ENCODE peak calls at places on chromosomes 12 and 14, in eight cellular contexts. One of them, this sample, is unnamed.
A peak's percentile ranks its signal among the peaks of the same experiment; 100 is the strongest.

GRCh38 chr14:56857206-56857605 is 46.9 kb upstream of the OTX2 start:
- DNase-seq in NCI-H510A treated with DMSO at 0.1 percent for 48 hours: no peak
- DNase-seq in GM12865: no peak
- DNase-seq in amniotic epithelial cell: no peak
- DNase-seq in T-cell: no peak
- DNase-seq in T-helper 17 cell: no peak
- DNase-seq in AG08396: no peak
- DNase-seq in hippocampal formation: no peak
- DNase-seq in this sample: no peak

GRCh38 chr12:24045816-24046257 is 96.4 kb upstream of the SOX5 start:
- DNase-seq in hippocampal formation: no peak
- DNase-seq in NCI-H510A treated with DMSO at 0.1 percent for 48 hours: no peak
- DNase-seq in T-helper 17 cell: no peak
- DNase-seq in T-cell: no peak
- DNase-seq in amniotic epithelial cell: peak; percentile 84
- DNase-seq in AG08396: peak; percentile 12
- DNase-seq in GM12865: no peak
- DNase-seq in this sample: no peak

GRCh38 chr12:52691765-52692150 is 11.6 kb upstream of the KRT1 start:
- DNase-seq in amniotic epithelial cell: no peak
- DNase-seq in hippocampal formation: no peak
- DNase-seq in NCI-H510A treated with DMSO at 0.1 percent for 48 hours: no peak
- DNase-seq in AG08396: no peak
- DNase-seq in T-helper 17 cell: no peak
- DNase-seq in GM12865: no peak
- DNase-seq in T-cell: no peak
- DNase-seq in this sample: no peak

GRCh38 chr12:47769234-47770085 is 3.6 kb upstream of the SLC48A1 start:
- DNase-seq in NCI-H510A treated with DMSO at 0.1 percent for 48 hours: no peak
- DNase-seq in T-cell: no peak
- DNase-seq in GM12865: no peak
- DNase-seq in T-helper 17 cell: no peak
- DNase-seq in hippocampal formation: no peak
- DNase-seq in amniotic epithelial cell: no peak
- DNase-seq in AG08396: no peak
- DNase-seq in this sample: no peak

GRCh38 chr12:53051881-53052412 is 2.1 kb downstream of the TNS2 start:
- DNase-seq in T-cell: no peak
- DNase-seq in NCI-H510A treated with DMSO at 0.1 percent for 48 hours: no peak
- DNase-seq in hippocampal formation: no peak
- DNase-seq in AG08396: no peak
- DNase-seq in amniotic epithelial cell: no peak
- DNase-seq in T-helper 17 cell: no peak
- DNase-seq in GM12865: no peak
- DNase-seq in this sample: no peak

GRCh38 chr12:15256760-15257159 is 35.5 kb upstream of the RERG start:
- DNase-seq in GM12865: no peak
- DNase-seq in amniotic epithelial cell: peak; percentile 78
- DNase-seq in T-helper 17 cell: no peak
- DNase-seq in hippocampal formation: no peak
- DNase-seq in NCI-H510A treated with DMSO at 0.1 percent for 48 hours: no peak
- DNase-seq in T-cell: no peak
- DNase-seq in AG08396: peak; percentile 15
- DNase-seq in this sample: no peak

GRCh38 chr14:44962573-44963528 is 861 bp downstream of the TOGARAM1 start:
- DNase-seq in T-helper 17 cell: no peak
- DNase-seq in amniotic epithelial cell: peak; percentile 49
- DNase-seq in hippocampal formation: peak; percentile 59
- DNase-seq in AG08396: peak; percentile 28
- DNase-seq in GM12865: peak; percentile 57
- DNase-seq in T-cell: peak; percentile 16
- DNase-seq in NCI-H510A treated with DMSO at 0.1 percent for 48 hours: no peak
- DNase-seq in this sample: peak; percentile 53

GRCh38 chr14:37593496-37594237 is 1.4 kb downstream of the FOXA1 start:
- DNase-seq in AG08396: no peak
- DNase-seq in NCI-H510A treated with DMSO at 0.1 percent for 48 hours: peak; percentile 47
- DNase-seq in amniotic epithelial cell: no peak
- DNase-seq in hippocampal formation: no peak
- DNase-seq in GM12865: no peak
- DNase-seq in T-helper 17 cell: no peak
- DNase-seq in T-cell: no peak
- DNase-seq in this sample: no peak

GRCh38 chr12:71071466-71072097 is 86.2 kb downstream of the TSPAN8 start:
- DNase-seq in hippocampal formation: no peak
- DNase-seq in GM12865: no peak
- DNase-seq in AG08396: no peak
- DNase-seq in T-cell: no peak
- DNase-seq in T-helper 17 cell: no peak
- DNase-seq in amniotic epithelial cell: no peak
- DNase-seq in NCI-H510A treated with DMSO at 0.1 percent for 48 hours: no peak
- DNase-seq in this sample: no peak

GRCh38 chr12:132577191-132577920 is 33.0 kb downstream of the LRCOL1 start:
- DNase-seq in T-helper 17 cell: no peak
- DNase-seq in T-cell: no peak
- DNase-seq in GM12865: no peak
- DNase-seq in NCI-H510A treated with DMSO at 0.1 percent for 48 hours: no peak
- DNase-seq in hippocampal formation: no peak
- DNase-seq in AG08396: no peak
- DNase-seq in amniotic epithelial cell: no peak
- DNase-seq in this sample: no peak

GRCh38 chr12:111447571-111448265 is 42.0 kb downstream of the SH2B3 start:
- DNase-seq in GM12865: peak; percentile 10
- DNase-seq in amniotic epithelial cell: no peak
- DNase-seq in hippocampal formation: no peak
- DNase-seq in NCI-H510A treated with DMSO at 0.1 percent for 48 hours: no peak
- DNase-seq in AG08396: no peak
- DNase-seq in T-helper 17 cell: no peak
- DNase-seq in T-cell: no peak
- DNase-seq in this sample: no peak

GRCh38 chr14:39568809-39569538 is 136.7 kb upstream of the FBXO33 start:
- DNase-seq in NCI-H510A treated with DMSO at 0.1 percent for 48 hours: no peak
- DNase-seq in AG08396: no peak
- DNase-seq in T-cell: no peak
- DNase-seq in T-helper 17 cell: no peak
- DNase-seq in hippocampal formation: no peak
- DNase-seq in GM12865: peak; percentile 48
- DNase-seq in amniotic epithelial cell: no peak
- DNase-seq in this sample: no peak

GRCh38 chr12:46547421-46548340 is 175.1 kb upstream of the SLC38A2 start:
- DNase-seq in AG08396: no peak
- DNase-seq in NCI-H510A treated with DMSO at 0.1 percent for 48 hours: no peak
- DNase-seq in hippocampal formation: no peak
- DNase-seq in T-cell: no peak
- DNase-seq in GM12865: no peak
- DNase-seq in T-helper 17 cell: no peak
- DNase-seq in amniotic epithelial cell: no peak
- DNase-seq in this sample: no peak

GRCh38 chr14:80172380-80173055 is 38.8 kb downstream of the DIO2 start:
- DNase-seq in NCI-H510A treated with DMSO at 0.1 percent for 48 hours: no peak
- DNase-seq in AG08396: no peak
- DNase-seq in hippocampal formation: no peak
- DNase-seq in GM12865: no peak
- DNase-seq in T-cell: no peak
- DNase-seq in amniotic epithelial cell: no peak
- DNase-seq in T-helper 17 cell: no peak
- DNase-seq in this sample: no peak

GRCh38 chr14:90419200-90419599 is 22.4 kb downstream of the CALM1 start:
- DNase-seq in T-cell: no peak
- DNase-seq in T-helper 17 cell: no peak
- DNase-seq in AG08396: peak; percentile 66
- DNase-seq in hippocampal formation: peak; percentile 17
- DNase-seq in amniotic epithelial cell: peak; percentile 97
- DNase-seq in NCI-H510A treated with DMSO at 0.1 percent for 48 hours: no peak
- DNase-seq in GM12865: no peak
- DNase-seq in this sample: no peak

GRCh38 chr14:49939884-49940510 is 47.1 kb downstream of the ARF6 start:
- DNase-seq in T-cell: no peak
- DNase-seq in AG08396: no peak
- DNase-seq in amniotic epithelial cell: no peak
- DNase-seq in NCI-H510A treated with DMSO at 0.1 percent for 48 hours: no peak
- DNase-seq in T-helper 17 cell: no peak
- DNase-seq in GM12865: no peak
- DNase-seq in hippocampal formation: no peak
- DNase-seq in this sample: no peak

GRCh38 chr14:24861083-24861630 is 188.8 kb downstream of the STXBP6 start:
- DNase-seq in T-helper 17 cell: no peak
- DNase-seq in T-cell: no peak
- DNase-seq in NCI-H510A treated with DMSO at 0.1 percent for 48 hours: no peak
- DNase-seq in GM12865: no peak
- DNase-seq in AG08396: peak; percentile 17
- DNase-seq in hippocampal formation: no peak
- DNase-seq in amniotic epithelial cell: peak; percentile 80
- DNase-seq in this sample: no peak

GRCh38 chr14:91374287-91374880 is 43.2 kb downstream of the CCDC88C start:
- DNase-seq in amniotic epithelial cell: no peak
- DNase-seq in T-helper 17 cell: no peak
- DNase-seq in hippocampal formation: no peak
- DNase-seq in GM12865: no peak
- DNase-seq in NCI-H510A treated with DMSO at 0.1 percent for 48 hours: peak; percentile 80
- DNase-seq in AG08396: no peak
- DNase-seq in T-cell: no peak
- DNase-seq in this sample: no peak

GRCh38 chr12:115657081-115658013 is 620.1 kb downstream of the MED13L start:
- DNase-seq in NCI-H510A treated with DMSO at 0.1 percent for 48 hours: no peak
- DNase-seq in T-helper 17 cell: no peak
- DNase-seq in amniotic epithelial cell: peak; percentile 5
- DNase-seq in AG08396: no peak
- DNase-seq in GM12865: no peak
- DNase-seq in T-cell: no peak
- DNase-seq in hippocampal formation: no peak
- DNase-seq in this sample: no peak

GRCh38 chr14:90785474-90785873 is 30.8 kb downstream of the TTC7B start:
- DNase-seq in T-cell: no peak
- DNase-seq in AG08396: no peak
- DNase-seq in amniotic epithelial cell: no peak
- DNase-seq in hippocampal formation: peak; percentile 25
- DNase-seq in GM12865: no peak
- DNase-seq in T-helper 17 cell: no peak
- DNase-seq in NCI-H510A treated with DMSO at 0.1 percent for 48 hours: no peak
- DNase-seq in this sample: peak; percentile 72

GRCh38 chr12:124561231-124561630 is 6.2 kb downstream of the NCOR2 start:
- DNase-seq in AG08396: no peak
- DNase-seq in T-helper 17 cell: no peak
- DNase-seq in GM12865: no peak
- DNase-seq in T-cell: no peak
- DNase-seq in NCI-H510A treated with DMSO at 0.1 percent for 48 hours: no peak
- DNase-seq in hippocampal formation: no peak
- DNase-seq in amniotic epithelial cell: no peak
- DNase-seq in this sample: no peak

GRCh38 chr12:71469235-71469873 is 29.8 kb downstream of the LGR5 start:
- DNase-seq in NCI-H510A treated with DMSO at 0.1 percent for 48 hours: no peak
- DNase-seq in T-helper 17 cell: no peak
- DNase-seq in T-cell: no peak
- DNase-seq in AG08396: peak; percentile 11
- DNase-seq in amniotic epithelial cell: peak; percentile 92
- DNase-seq in GM12865: no peak
- DNase-seq in hippocampal formation: no peak
- DNase-seq in this sample: peak; percentile 30

GRCh38 chr12:4707306-4707705 is 12.9 kb upstream of the GALNT8 start:
- DNase-seq in amniotic epithelial cell: no peak
- DNase-seq in NCI-H510A treated with DMSO at 0.1 percent for 48 hours: no peak
- DNase-seq in GM12865: no peak
- DNase-seq in T-helper 17 cell: no peak
- DNase-seq in T-cell: no peak
- DNase-seq in hippocampal formation: no peak
- DNase-seq in AG08396: no peak
- DNase-seq in this sample: no peak

GRCh38 chr12:60834806-60835205 is 1239.0 kb downstream of the SLC16A7 start:
- DNase-seq in T-helper 17 cell: no peak
- DNase-seq in NCI-H510A treated with DMSO at 0.1 percent for 48 hours: no peak
- DNase-seq in GM12865: no peak
- DNase-seq in T-cell: no peak
- DNase-seq in amniotic epithelial cell: no peak
- DNase-seq in hippocampal formation: no peak
- DNase-seq in AG08396: no peak
- DNase-seq in this sample: peak; percentile 55

GRCh38 chr12:1702708-1703107 is 11.8 kb downstream of the ADIPOR2 start:
- DNase-seq in NCI-H510A treated with DMSO at 0.1 percent for 48 hours: no peak
- DNase-seq in amniotic epithelial cell: peak; percentile 17
- DNase-seq in AG08396: no peak
- DNase-seq in T-helper 17 cell: no peak
- DNase-seq in GM12865: no peak
- DNase-seq in T-cell: no peak
- DNase-seq in hippocampal formation: no peak
- DNase-seq in this sample: no peak

GRCh38 chr14:59631237-59631636 is 54.6 kb upstream of the CCDC175 start:
- DNase-seq in amniotic epithelial cell: no peak
- DNase-seq in hippocampal formation: no peak
- DNase-seq in NCI-H510A treated with DMSO at 0.1 percent for 48 hours: peak; percentile 31
- DNase-seq in GM12865: peak; percentile 12
- DNase-seq in T-helper 17 cell: no peak
- DNase-seq in T-cell: no peak
- DNase-seq in AG08396: peak; percentile 20
- DNase-seq in this sample: peak; percentile 81

GRCh38 chr14:103552011-103552797 is 10.3 kb downstream of the BAG5 start:
- DNase-seq in T-helper 17 cell: no peak
- DNase-seq in GM12865: no peak
- DNase-seq in amniotic epithelial cell: peak; percentile 61
- DNase-seq in hippocampal formation: no peak
- DNase-seq in AG08396: peak; percentile 73
- DNase-seq in T-cell: no peak
- DNase-seq in NCI-H510A treated with DMSO at 0.1 percent for 48 hours: no peak
- DNase-seq in this sample: no peak

GRCh38 chr14:73850940-73851339 is 691 bp upstream of the PTGR2 start:
- DNase-seq in hippocampal formation: no peak
- DNase-seq in AG08396: no peak
- DNase-seq in T-helper 17 cell: no peak
- DNase-seq in amniotic epithelial cell: peak; percentile 28
- DNase-seq in GM12865: no peak
- DNase-seq in T-cell: no peak
- DNase-seq in NCI-H510A treated with DMSO at 0.1 percent for 48 hours: no peak
- DNase-seq in this sample: no peak

GRCh38 chr12:63070709-63071108 is 80.3 kb downstream of the AVPR1A start:
- DNase-seq in GM12865: no peak
- DNase-seq in AG08396: no peak
- DNase-seq in amniotic epithelial cell: peak; percentile 20
- DNase-seq in T-helper 17 cell: no peak
- DNase-seq in T-cell: no peak
- DNase-seq in hippocampal formation: no peak
- DNase-seq in NCI-H510A treated with DMSO at 0.1 percent for 48 hours: no peak
- DNase-seq in this sample: no peak

GRCh38 chr12:67338426-67338825 is 69.3 kb downstream of the CAND1 start:
- DNase-seq in T-cell: no peak
- DNase-seq in T-helper 17 cell: no peak
- DNase-seq in NCI-H510A treated with DMSO at 0.1 percent for 48 hours: no peak
- DNase-seq in hippocampal formation: no peak
- DNase-seq in AG08396: no peak
- DNase-seq in GM12865: no peak
- DNase-seq in amniotic epithelial cell: no peak
- DNase-seq in this sample: no peak

GRCh38 chr14:60662987-60663386 is 13.7 kb upstream of the SIX1 start:
- DNase-seq in AG08396: no peak
- DNase-seq in GM12865: no peak
- DNase-seq in T-helper 17 cell: no peak
- DNase-seq in T-cell: no peak
- DNase-seq in hippocampal formation: no peak
- DNase-seq in amniotic epithelial cell: no peak
- DNase-seq in NCI-H510A treated with DMSO at 0.1 percent for 48 hours: no peak
- DNase-seq in this sample: no peak

GRCh38 chr12:24943947-24944597 is 4.8 kb downstream of the BCAT1 start:
- DNase-seq in hippocampal formation: no peak
- DNase-seq in NCI-H510A treated with DMSO at 0.1 percent for 48 hours: no peak
- DNase-seq in GM12865: no peak
- DNase-seq in AG08396: no peak
- DNase-seq in T-helper 17 cell: no peak
- DNase-seq in T-cell: no peak
- DNase-seq in amniotic epithelial cell: peak; percentile 49
- DNase-seq in this sample: peak; percentile 43

GRCh38 chr14:70714055-70714550 is 72.4 kb downstream of the TTC9 start:
- DNase-seq in T-cell: peak; percentile 28
- DNase-seq in GM12865: peak; percentile 82
- DNase-seq in AG08396: peak; percentile 29
- DNase-seq in amniotic epithelial cell: peak; percentile 51
- DNase-seq in T-helper 17 cell: peak; percentile 29
- DNase-seq in NCI-H510A treated with DMSO at 0.1 percent for 48 hours: peak; percentile 42
- DNase-seq in hippocampal formation: no peak
- DNase-seq in this sample: peak; percentile 89

GRCh38 chr12:107492393-107493134 is 193.0 kb upstream of the PWP1 start:
- DNase-seq in amniotic epithelial cell: no peak
- DNase-seq in T-cell: no peak
- DNase-seq in T-helper 17 cell: no peak
- DNase-seq in hippocampal formation: no peak
- DNase-seq in GM12865: peak; percentile 27
- DNase-seq in NCI-H510A treated with DMSO at 0.1 percent for 48 hours: peak; percentile 6
- DNase-seq in AG08396: no peak
- DNase-seq in this sample: no peak

This sample was measured in GM23338.